ENCODE peak calls at places on chromosomes 16 and 17, in six cellular contexts. F is AG04450; Q is effector memory CD8-positive, alpha-beta T cell; M is activated CD4-positive, alpha-beta T cell treated with anti-CD3 and anti-CD28 coated beads for 24 hours; A is AG04449; G is HS-5. O is an unnamed sample.

GRCh38 chr16:80265624-80266306 is 275.0 kb upstream of the DYNLRB2 start:
- DNase-seq in F (no peak), Q (no peak), G (no peak), A (no peak), M (no peak), O (no peak)

GRCh38 chr17:41037853-41038350 is 3.2 kb upstream of the KRTAP1-3 start:
- DNase-seq in G (no peak), Q (no peak), F (no peak), A (no peak), M (no peak), O (no peak)

GRCh38 chr17:40021471-40021961 is 6.3 kb downstream of the CSF3 start:
- DNase-seq in F (no peak), A (no peak), M (no peak), Q (no peak), G (peak), O (no peak)

GRCh38 chr16:4733747-4734062 is 366 bp downstream of the ANKS3 start:
- DNase-seq in F (no peak), Q (peak), M (no peak), A (no peak), G (no peak), O (no peak)

GRCh38 chr16:14248791-14249190 is 177.7 kb downstream of the MRTFB start:
- DNase-seq in M (no peak), G (no peak), Q (no peak), A (no peak), F (no peak), O (no peak)

GRCh38 chr17:27384261-27384701 is 72.0 kb upstream of the KSR1 start:
- DNase-seq in Q (no peak), G (peak), F (peak), M (no peak), A (peak), O (no peak)

GRCh38 chr16:80260906-80261311 is 279.9 kb upstream of the DYNLRB2 start:
- DNase-seq in A (no peak), M (no peak), G (no peak), Q (no peak), F (no peak), O (no peak)

GRCh38 chr17:32266389-32267269 is 997 bp downstream of the RHBDL3 start:
- DNase-seq in A (no peak), F (no peak), Q (no peak), G (no peak), M (no peak), O (peak)

GRCh38 chr17:80468781-80469533 is 7.5 kb downstream of the NPTX1 start:
- DNase-seq in Q (no peak), G (no peak), F (no peak), M (no peak), A (no peak), O (no peak)

GRCh38 chr17:37361543-37361942 is 14.2 kb upstream of the C17orf78 start:
- DNase-seq in G (no peak), F (no peak), M (no peak), A (no peak), Q (no peak), O (no peak)

GRCh38 chr16:80931985-80932720 is 74.5 kb downstream of the CMC2 start:
- DNase-seq in M (no peak), A (no peak), Q (no peak), F (no peak), G (no peak), O (no peak)

GRCh38 chr17:50589112-50589712 is 28.7 kb downstream of the CACNA1G start:
- DNase-seq in G (no peak), Q (no peak), F (no peak), M (no peak), A (no peak), O (no peak)

GRCh38 chr17:3565143-3565542 is 7.5 kb upstream of the TRPV3 start:
- DNase-seq in G (no peak), M (no peak), Q (no peak), A (no peak), F (no peak), O (no peak)

GRCh38 chr16:86942469-86943175 is 364.3 kb downstream of the FOXL1 start:
- DNase-seq in Q (no peak), A (peak), M (no peak), F (no peak), G (no peak), O (no peak)